ENCODE peak calls at places on chromosomes 11 and 22, in six cellular contexts. One of them, this sample, is unnamed.

GRCh38 chr22:27348634-27349033 is 452.9 kb downstream of the MN1 start:
- DNase-seq in activated T-cell treated with anti-CD3 and anti-CD28 coated beads, Interleukin-2, amount 50 U/mL, for 1 hour: no peak
- DNase-seq in hippocampal formation: no peak
- DNase-seq in upper lobe of left lung: peak; percentile 44
- DNase-seq in skeletal muscle cell: no peak
- DNase-seq in non-pigmented ciliary epithelial cell: no peak
- DNase-seq in this sample: no peak

GRCh38 chr22:22380098-22381030 is 128.2 kb downstream of the ZNF280B start:
- DNase-seq in activated T-cell treated with anti-CD3 and anti-CD28 coated beads, Interleukin-2, amount 50 U/mL, for 1 hour: no peak
- DNase-seq in hippocampal formation: no peak
- DNase-seq in upper lobe of left lung: no peak
- DNase-seq in skeletal muscle cell: no peak
- DNase-seq in non-pigmented ciliary epithelial cell: no peak
- DNase-seq in this sample: peak; percentile 25

GRCh38 chr22:37726240-37726887 is 29.5 kb downstream of the TRIOBP start:
- DNase-seq in activated T-cell treated with anti-CD3 and anti-CD28 coated beads, Interleukin-2, amount 50 U/mL, for 1 hour: no peak
- DNase-seq in hippocampal formation: no peak
- DNase-seq in upper lobe of left lung: no peak
- DNase-seq in skeletal muscle cell: no peak
- DNase-seq in non-pigmented ciliary epithelial cell: no peak
- DNase-seq in this sample: no peak

GRCh38 chr11:81986556-81987161 is 747.0 kb downstream of the FAM181B start:
- DNase-seq in activated T-cell treated with anti-CD3 and anti-CD28 coated beads, Interleukin-2, amount 50 U/mL, for 1 hour: no peak
- DNase-seq in hippocampal formation: no peak
- DNase-seq in upper lobe of left lung: no peak
- DNase-seq in skeletal muscle cell: no peak
- DNase-seq in non-pigmented ciliary epithelial cell: no peak
- DNase-seq in this sample: no peak

GRCh38 chr22:27204817-27205216 is 547.4 kb downstream of the MIAT start:
- DNase-seq in activated T-cell treated with anti-CD3 and anti-CD28 coated beads, Interleukin-2, amount 50 U/mL, for 1 hour: no peak
- DNase-seq in hippocampal formation: no peak
- DNase-seq in upper lobe of left lung: no peak
- DNase-seq in skeletal muscle cell: no peak
- DNase-seq in non-pigmented ciliary epithelial cell: no peak
- DNase-seq in this sample: no peak

GRCh38 chr11:46300270-46300669 is 22.8 kb downstream of the CREB3L1 start:
- DNase-seq in activated T-cell treated with anti-CD3 and anti-CD28 coated beads, Interleukin-2, amount 50 U/mL, for 1 hour: no peak
- DNase-seq in hippocampal formation: no peak
- DNase-seq in upper lobe of left lung: no peak
- DNase-seq in skeletal muscle cell: no peak
- DNase-seq in non-pigmented ciliary epithelial cell: no peak
- DNase-seq in this sample: no peak

GRCh38 chr11:35907648-35908431 is 36.0 kb upstream of the LDLRAD3 start:
- DNase-seq in activated T-cell treated with anti-CD3 and anti-CD28 coated beads, Interleukin-2, amount 50 U/mL, for 1 hour: no peak
- DNase-seq in hippocampal formation: no peak
- DNase-seq in upper lobe of left lung: peak; percentile 33
- DNase-seq in skeletal muscle cell: peak; percentile 99
- DNase-seq in non-pigmented ciliary epithelial cell: peak; percentile 48
- DNase-seq in this sample: no peak

GRCh38 chr11:2434506-2435255 is 9.6 kb downstream of the TRPM5 start:
- DNase-seq in activated T-cell treated with anti-CD3 and anti-CD28 coated beads, Interleukin-2, amount 50 U/mL, for 1 hour: no peak
- DNase-seq in hippocampal formation: no peak
- DNase-seq in upper lobe of left lung: no peak
- DNase-seq in skeletal muscle cell: no peak
- DNase-seq in non-pigmented ciliary epithelial cell: no peak
- DNase-seq in this sample: no peak

GRCh38 chr11:71397328-71397860 is 50.8 kb downstream of the DHCR7 start:
- DNase-seq in activated T-cell treated with anti-CD3 and anti-CD28 coated beads, Interleukin-2, amount 50 U/mL, for 1 hour: no peak
- DNase-seq in hippocampal formation: no peak
- DNase-seq in upper lobe of left lung: no peak
- DNase-seq in skeletal muscle cell: no peak
- DNase-seq in non-pigmented ciliary epithelial cell: no peak
- DNase-seq in this sample: no peak

GRCh38 chr22:37431366-37431765 is 4.1 kb upstream of the ELFN2 start:
- DNase-seq in activated T-cell treated with anti-CD3 and anti-CD28 coated beads, Interleukin-2, amount 50 U/mL, for 1 hour: no peak
- DNase-seq in hippocampal formation: no peak
- DNase-seq in upper lobe of left lung: no peak
- DNase-seq in skeletal muscle cell: no peak
- DNase-seq in non-pigmented ciliary epithelial cell: no peak
- DNase-seq in this sample: no peak

GRCh38 chr11:29352273-29352672 is 664.6 kb downstream of the KCNA4 start:
- DNase-seq in activated T-cell treated with anti-CD3 and anti-CD28 coated beads, Interleukin-2, amount 50 U/mL, for 1 hour: no peak
- DNase-seq in hippocampal formation: no peak
- DNase-seq in upper lobe of left lung: no peak
- DNase-seq in skeletal muscle cell: no peak
- DNase-seq in non-pigmented ciliary epithelial cell: no peak
- DNase-seq in this sample: no peak

GRCh38 chr22:50189184-50189848 is 3.6 kb downstream of the TRABD start:
- DNase-seq in activated T-cell treated with anti-CD3 and anti-CD28 coated beads, Interleukin-2, amount 50 U/mL, for 1 hour: no peak
- DNase-seq in hippocampal formation: no peak
- DNase-seq in upper lobe of left lung: no peak
- DNase-seq in skeletal muscle cell: no peak
- DNase-seq in non-pigmented ciliary epithelial cell: no peak
- DNase-seq in this sample: no peak

GRCh38 chr11:85961930-85962363 is 106.8 kb downstream of the CCDC83 start:
- DNase-seq in activated T-cell treated with anti-CD3 and anti-CD28 coated beads, Interleukin-2, amount 50 U/mL, for 1 hour: no peak
- DNase-seq in hippocampal formation: no peak
- DNase-seq in upper lobe of left lung: no peak
- DNase-seq in skeletal muscle cell: peak; percentile 92
- DNase-seq in non-pigmented ciliary epithelial cell: no peak
- DNase-seq in this sample: no peak